ENCODE peak calls at places on chromosome 14, in six cellular contexts. B is breast epithelium, W is right cardiac atrium, Z is IMR-90, Y is esophagus squamous epithelium, M is left lung. R is an unnamed sample.

GRCh38 chr14:99910337-99911268 is 117.4 kb downstream of the EML1 start:
- DNase-seq in B (no peak), W (no peak), Z (peak; percentile 95), Y (no peak), M (no peak), R (no peak)

GRCh38 chr14:41062826-41063225 is 543.9 kb upstream of the LRFN5 start:
- DNase-seq in B (no peak), W (no peak), Z (peak; percentile 0), Y (no peak), M (no peak), R (no peak)

GRCh38 chr14:71651228-71651627 is 281.0 kb upstream of the RGS6 start:
- DNase-seq in B (no peak), W (no peak), Z (peak; percentile 95), Y (no peak), M (no peak), R (no peak)

GRCh38 chr14:89270439-89271227 is 146.4 kb downstream of the FOXN3 start:
- DNase-seq in B (no peak), W (no peak), Z (no peak), Y (no peak), M (peak; percentile 69), R (no peak)

GRCh38 chr14:99674064-99674650 is 9.9 kb upstream of the CYP46A1 start:
- DNase-seq in B (no peak), W (no peak), Z (no peak), Y (no peak), M (no peak), R (no peak)

GRCh38 chr14:39050389-39050788 is 52.6 kb downstream of the SEC23A start:
- DNase-seq in B (no peak), W (no peak), Z (peak; percentile 85), Y (no peak), M (no peak), R (no peak)

GRCh38 chr14:52131640-52132320 is 62.9 kb upstream of the NID2 start:
- DNase-seq in B (no peak), W (peak; percentile 79), Z (peak; percentile 96), Y (no peak), M (peak; percentile 61), R (no peak)

GRCh38 chr14:104140213-104140462 is 1.8 kb downstream of the KIF26A start:
- DNase-seq in B (no peak), W (peak; percentile 11), Z (no peak), Y (no peak), M (peak; percentile 25), R (peak; percentile 65)

GRCh38 chr14:75258803-75259509 is 19.7 kb upstream of the FOS start:
- DNase-seq in B (peak; percentile 99), W (peak; percentile 99), Z (peak; percentile 100), Y (peak; percentile 94), M (peak; percentile 100), R (peak; percentile 99)

GRCh38 chr14:32374155-32374554 is 45.1 kb downstream of the AKAP6 start:
- DNase-seq in B (no peak), W (no peak), Z (no peak), Y (no peak), M (no peak), R (no peak)

GRCh38 chr14:102516531-102517411 is 7.2 kb upstream of the ANKRD9 start:
- DNase-seq in B (no peak), W (no peak), Z (no peak), Y (no peak), M (no peak), R (peak; percentile 85)

GRCh38 chr14:41558527-41558926 is 48.1 kb upstream of the LRFN5 start:
- DNase-seq in B (no peak), W (no peak), Z (no peak), Y (no peak), M (no peak), R (no peak)

GRCh38 chr14:103314496-103315277 is 19.4 kb upstream of the EIF5 start:
- DNase-seq in B (no peak), W (no peak), Z (no peak), Y (no peak), M (no peak), R (peak; percentile 39)

GRCh38 chr14:68386950-68387779 is 405.7 kb downstream of the ZFP36L1 start:
- DNase-seq in B (no peak), W (no peak), Z (peak; percentile 67), Y (no peak), M (no peak), R (no peak)

GRCh38 chr14:57845802-57846531 is 19.9 kb downstream of the SLC35F4 start:
- DNase-seq in B (no peak), W (no peak), Z (no peak), Y (no peak), M (no peak), R (no peak)

GRCh38 chr14:72965249-72965648 is 39.0 kb downstream of the DCAF4 start:
- DNase-seq in B (no peak), W (no peak), Z (peak; percentile 62), Y (no peak), M (no peak), R (no peak)

GRCh38 chr14:55754471-55754870 is 174.5 kb downstream of the KTN1 start:
- DNase-seq in B (no peak), W (no peak), Z (no peak), Y (no peak), M (no peak), R (no peak)

GRCh38 chr14:104096751-104097700 is 11.5 kb downstream of the ASPG start:
- DNase-seq in B (no peak), W (peak; percentile 7), Z (no peak), Y (no peak), M (no peak), R (peak; percentile 44)

GRCh38 chr14:53999061-53999488 is 42.5 kb upstream of the BMP4 start:
- DNase-seq in B (no peak), W (no peak), Z (peak; percentile 76), Y (no peak), M (peak; percentile 67), R (no peak)

GRCh38 chr14:100535287-100536131 is 51.7 kb downstream of the BEGAIN start:
- DNase-seq in B (peak; percentile 25), W (peak; percentile 4), Z (no peak), Y (no peak), M (peak; percentile 25), R (peak; percentile 30)

GRCh38 chr14:20428802-20429201 is 7.2 kb downstream of the KLHL33 start:
- DNase-seq in B (no peak), W (no peak), Z (no peak), Y (no peak), M (no peak), R (no peak)

GRCh38 chr14:74425525-74426201 is 347 bp downstream of the SYNDIG1L start:
- DNase-seq in B (no peak), W (peak; percentile 34), Z (no peak), Y (no peak), M (no peak), R (no peak)

GRCh38 chr14:51989293-51990234 is at the start of gene RTRAF:
- DNase-seq in B (peak; percentile 93), W (peak; percentile 96), Z (peak; percentile 92), Y (peak; percentile 38), M (peak; percentile 95), R (peak; percentile 98)

GRCh38 chr14:36556811-36557433 is 25.5 kb downstream of the NKX2-8 start:
- DNase-seq in B (no peak), W (no peak), Z (peak; percentile 7), Y (no peak), M (no peak), R (no peak)

GRCh38 chr14:96225745-96226151 is 21.1 kb downstream of the BDKRB2 start:
- DNase-seq in B (no peak), W (no peak), Z (peak; percentile 64), Y (no peak), M (no peak), R (no peak)

GRCh38 chr14:88551936-88552565 is 2.8 kb downstream of the PTPN21 start:
- DNase-seq in B (no peak), W (peak; percentile 32), Z (peak; percentile 19), Y (no peak), M (no peak), R (no peak)

GRCh38 chr14:55438066-55438683 is 2.2 kb downstream of the TBPL2 start:
- DNase-seq in B (no peak), W (no peak), Z (peak; percentile 73), Y (no peak), M (no peak), R (no peak)

R was measured in Right ventricle myocardium inferior.